ENCODE peak calls at places on chromosome X, in seven cellular contexts. O, E, S, G, T, Y and X are unnamed samples.

GRCh38 chrX:40573763-40574162 is 7.0 kb upstream of the ATP6AP2 start:
- DNase-seq in E (no peak), T (no peak), S (no peak), G (no peak), O (peak), Y (no peak), X (peak)

GRCh38 chrX:40006025-40007017 is 91.4 kb downstream of the BCOR start:
- DNase-seq in G (no peak), O (no peak), T (no peak), Y (peak), E (no peak), S (no peak), X (peak)

GRCh38 chrX:136251042-136251991 is at the start of gene MAP7D3:
- DNase-seq in G (peak), O (no peak), S (peak), E (peak), Y (peak), T (no peak), X (peak)

GRCh38 chrX:9821581-9821980 is 35.4 kb downstream of the SHROOM2 start:
- DNase-seq in T (no peak), O (no peak), E (no peak), Y (no peak), S (no peak), G (no peak), X (no peak)

GRCh38 chrX:9873952-9874351 is 87.7 kb downstream of the SHROOM2 start:
- DNase-seq in O (peak), Y (peak), S (no peak), E (peak), G (peak), T (no peak), X (no peak)

GRCh38 chrX:39199429-39199828 is 398.2 kb downstream of the MID1IP1 start:
- DNase-seq in E (no peak), Y (no peak), S (no peak), G (no peak), O (no peak), T (no peak), X (no peak)

GRCh38 chrX:18899796-18900380 is 84.0 kb downstream of the PHKA2 start:
- DNase-seq in G (no peak), O (no peak), E (no peak), Y (peak), S (no peak), T (no peak), X (no peak)

GRCh38 chrX:68163446-68163845 is 269.8 kb downstream of the OPHN1 start:
- DNase-seq in S (no peak), E (no peak), O (no peak), G (no peak), T (no peak), Y (no peak), X (no peak)

GRCh38 chrX:2767631-2768455 is 16.0 kb downstream of the XG start:
- DNase-seq in E (no peak), O (peak), T (no peak), G (no peak), S (no peak), Y (no peak), X (no peak)

GRCh38 chrX:100695991-100696390 is 35.9 kb downstream of the SYTL4 start:
- DNase-seq in S (no peak), Y (no peak), G (no peak), O (peak), T (no peak), E (no peak), X (no peak)

GRCh38 chrX:134148293-134148692 is 88.7 kb upstream of the CCDC160 start:
- DNase-seq in E (no peak), O (no peak), Y (no peak), S (no peak), T (no peak), G (no peak), X (no peak)

GRCh38 chrX:123740006-123740405 is 7.2 kb upstream of the THOC2 start:
- DNase-seq in G (no peak), S (no peak), T (no peak), E (no peak), Y (no peak), O (no peak), X (no peak)

GRCh38 chrX:87664381-87664780 is 146.8 kb downstream of the KLHL4 start:
- DNase-seq in T (no peak), S (no peak), O (no peak), E (peak), Y (peak), G (no peak), X (no peak)

GRCh38 chrX:30643313-30643821 is 9.9 kb upstream of the GK start:
- DNase-seq in G (no peak), E (no peak), Y (no peak), T (no peak), S (no peak), O (peak), X (no peak)

GRCh38 chrX:45889471-45889870 is 655.8 kb downstream of the ZNF674 start:
- DNase-seq in T (no peak), E (no peak), G (no peak), S (no peak), O (peak), Y (no peak), X (no peak)

GRCh38 chrX:118824173-118824782 is 654 bp downstream of the ZCCHC12 start:
- DNase-seq in Y (peak), T (no peak), G (no peak), E (peak), S (no peak), O (no peak), X (peak)

GRCh38 chrX:139751053-139751452 is 43.1 kb upstream of the MCF2 start:
- DNase-seq in G (no peak), Y (no peak), S (no peak), E (no peak), O (no peak), T (no peak), X (no peak)

GRCh38 chrX:6701085-6701484 is 166.2 kb upstream of the VCX3A start:
- DNase-seq in T (no peak), S (no peak), O (no peak), G (no peak), Y (peak), E (no peak), X (no peak)

GRCh38 chrX:53684415-53685192 is 1.9 kb downstream of the HUWE1 start:
- DNase-seq in E (no peak), T (no peak), S (no peak), O (no peak), Y (no peak), G (no peak), X (no peak)

GRCh38 chrX:70013483-70014222 is 36.1 kb downstream of the AWAT2 start:
- DNase-seq in G (no peak), O (no peak), T (no peak), S (no peak), Y (no peak), E (no peak), X (no peak)

GRCh38 chrX:97705936-97706335 is 822.2 kb downstream of the RPA4 start:
- DNase-seq in E (no peak), Y (no peak), G (no peak), O (no peak), S (no peak), T (no peak), X (no peak)

GRCh38 chrX:17812763-17813162 is 48.3 kb downstream of the RAI2 start:
- DNase-seq in S (no peak), G (no peak), E (peak), T (no peak), O (no peak), Y (peak), X (no peak)

GRCh38 chrX:52598886-52599285 is 55.8 kb downstream of the SSX7 start:
- DNase-seq in G (no peak), S (no peak), E (no peak), O (no peak), Y (no peak), T (no peak), X (no peak)

GRCh38 chrX:45714864-45715263 is 514.2 kb upstream of the DIPK2B start:
- DNase-seq in E (no peak), Y (no peak), S (no peak), G (no peak), T (peak), O (no peak), X (no peak)

GRCh38 chrX:25851141-25851540 is 287.0 kb upstream of the MAGEB18 start:
- DNase-seq in S (no peak), E (no peak), O (no peak), T (no peak), Y (no peak), G (no peak), X (no peak)

GRCh38 chrX:44705817-44706551 is 137.8 kb upstream of the DUSP21 start:
- DNase-seq in E (peak), S (no peak), G (no peak), Y (no peak), O (peak), T (no peak), X (no peak)

GRCh38 chrX:70196961-70197805 is 19.9 kb downstream of the DGAT2L6 start:
- DNase-seq in S (peak), T (no peak), Y (peak), O (peak), G (no peak), E (peak), X (peak)

GRCh38 chrX:51461053-51462050 is 35.0 kb downstream of the NUDT11 start:
- DNase-seq in Y (peak), T (no peak), G (no peak), E (peak), O (peak), S (no peak), X (no peak)

GRCh38 chrX:150372280-150372679 is 9.2 kb downstream of the MAMLD1 start:
- DNase-seq in Y (no peak), S (no peak), G (no peak), O (no peak), T (no peak), E (no peak), X (no peak)

GRCh38 chrX:97252111-97252510 is 368.4 kb downstream of the RPA4 start:
- DNase-seq in E (no peak), T (no peak), G (no peak), S (no peak), O (no peak), Y (no peak), X (no peak)

GRCh38 chrX:506341-506740 is 119.6 kb upstream of the PPP2R3B start:
- DNase-seq in O (no peak), G (no peak), T (no peak), S (no peak), E (peak), Y (no peak), X (no peak)

GRCh38 chrX:100363926-100364325 is 46.1 kb downstream of the PCDH19 start:
- DNase-seq in E (no peak), O (no peak), S (no peak), T (no peak), Y (no peak), G (no peak), X (no peak)

GRCh38 chrX:110408949-110409588 is 50.4 kb downstream of the RTL9 start:
- DNase-seq in G (no peak), Y (no peak), S (no peak), T (no peak), E (no peak), O (no peak), X (no peak)

GRCh38 chrX:102765794-102766193 is 45.3 kb downstream of the GPRASP3 start:
- DNase-seq in T (no peak), O (no peak), S (no peak), G (no peak), E (no peak), Y (no peak), X (no peak)

GRCh38 chrX:119410027-119410819 is 11.1 kb downstream of the SLC25A43 start:
- DNase-seq in S (no peak), G (no peak), E (no peak), O (peak), T (no peak), Y (no peak), X (no peak)

GRCh38 chrX:32448945-32449344 is 762.4 kb downstream of the DMD start:
- DNase-seq in E (no peak), Y (no peak), T (peak), O (no peak), S (no peak), G (no peak), X (no peak)

GRCh38 chrX:22395372-22395771 is 122.7 kb downstream of the CBLL2 start:
- DNase-seq in S (no peak), Y (no peak), T (no peak), O (no peak), G (no peak), E (no peak), X (no peak)

GRCh38 chrX:74578137-74578536 is 36.3 kb downstream of the RLIM start:
- DNase-seq in G (no peak), O (no peak), E (no peak), T (no peak), S (no peak), Y (no peak), X (no peak)

DNA sequence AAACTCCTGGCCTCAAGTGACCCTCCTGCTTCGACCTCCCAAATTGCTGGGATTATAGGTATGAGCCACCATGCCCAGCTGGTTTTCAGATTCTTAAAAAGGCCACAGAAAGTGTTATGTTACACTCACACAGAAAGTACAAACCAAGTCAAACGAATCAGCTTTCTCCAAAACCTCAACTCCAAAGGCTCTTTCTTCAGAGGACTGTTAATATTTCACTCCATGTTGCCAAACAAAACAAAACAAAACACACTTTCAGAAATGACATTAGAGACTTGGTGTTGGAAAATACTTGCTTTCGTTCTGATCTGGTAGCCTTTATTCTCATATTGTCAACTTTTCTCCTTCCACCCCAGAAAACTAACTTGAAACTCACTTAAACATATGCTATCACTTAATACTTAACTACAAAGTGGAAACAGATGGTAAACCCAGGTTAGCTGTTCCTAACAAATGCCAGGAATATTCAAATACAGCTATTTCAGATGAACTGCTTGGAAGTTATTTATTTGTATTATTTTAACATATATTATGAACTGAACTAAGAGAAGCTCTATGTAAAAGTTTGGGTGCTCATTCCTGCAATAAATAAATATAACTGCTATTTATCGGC is 34.7 kb downstream of the RLIM start:
- DNase-seq in T (no peak), O (no peak), G (no peak), E (no peak), Y (no peak), S (no peak), X (no peak)
- TF ChIP-seq TAF1 in T (no peak), O (no peak), G (no peak), E (no peak), Y (no peak), S (no peak), X (no peak)

GRCh38 chrX:77548751-77549150 is 101.6 kb downstream of the FGF16 start:
- DNase-seq in S (no peak), T (no peak), Y (no peak), E (no peak), O (no peak), G (no peak), X (no peak)
- TF ChIP-seq TAF1 in S (no peak), T (no peak), Y (no peak), E (no peak), O (no peak), G (no peak), X (no peak)

DNA sequence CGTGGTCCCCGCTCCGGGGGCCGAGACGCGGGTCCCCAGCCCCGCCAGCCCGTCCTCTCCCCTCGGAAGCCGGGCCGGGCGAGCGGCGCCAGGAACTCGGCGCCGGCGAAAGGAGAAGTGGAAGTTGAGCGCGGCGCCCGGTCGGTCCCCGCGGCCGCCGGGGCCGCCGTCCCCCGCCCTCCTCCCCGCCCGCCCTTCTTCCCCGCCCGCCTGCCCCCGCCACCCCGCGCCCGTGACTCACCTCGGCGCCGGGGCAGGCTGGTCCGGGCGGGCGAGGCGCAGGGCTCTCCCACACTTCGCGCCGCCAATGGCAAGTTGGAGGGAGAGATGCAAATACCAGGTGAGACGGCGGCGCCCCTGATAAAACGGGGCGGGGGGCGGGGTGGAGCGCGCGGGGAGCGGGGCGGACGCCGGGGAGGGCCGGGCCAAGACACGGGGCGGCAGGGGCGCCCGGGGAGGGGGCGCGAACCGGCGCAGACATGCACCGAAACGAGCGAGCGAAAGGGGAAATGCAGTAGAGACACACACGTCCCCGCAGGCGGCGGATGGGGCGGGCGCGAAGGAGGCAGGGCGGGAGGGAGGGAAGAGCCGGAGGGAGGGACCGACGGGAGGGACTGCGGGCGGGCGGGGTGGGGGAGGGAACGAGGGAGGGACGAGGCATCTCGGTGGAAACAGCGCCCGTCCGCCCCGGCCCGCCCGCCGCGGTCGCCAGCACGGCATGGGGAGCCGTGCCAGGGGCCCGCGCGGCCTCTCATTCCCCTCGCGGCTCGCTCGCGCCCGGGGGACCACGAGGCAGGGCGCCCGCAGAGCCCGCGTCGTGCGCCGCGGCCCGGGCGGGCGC is at the start of gene ELF4:
- DNase-seq in Y (peak), S (peak), T (no peak), E (peak), O (no peak), G (peak), X (no peak)
- TF ChIP-seq TAF1 in Y (peak), S (no peak), T (peak), E (peak), O (no peak), G (no peak), X (no peak)

GRCh38 chrX:105488731-105489130 is 268.2 kb upstream of the TEX13A start:
- DNase-seq in O (no peak), S (no peak), T (no peak), E (no peak), G (no peak), Y (no peak), X (no peak)
- TF ChIP-seq TAF1 in O (no peak), S (no peak), T (no peak), E (no peak), G (no peak), Y (no peak), X (no peak)

GRCh38 chrX:79167437-79167836 is 22.9 kb downstream of the GPR174 start:
- DNase-seq in O (no peak), E (no peak), S (no peak), G (no peak), T (no peak), Y (no peak), X (no peak)

GRCh38 chrX:79169484-79169883 is 25.0 kb downstream of the GPR174 start:
- DNase-seq in G (no peak), T (no peak), S (no peak), O (no peak), E (no peak), Y (no peak), X (no peak)

GRCh38 chrX:79174949-79175644 is 30.6 kb downstream of the GPR174 start:
- DNase-seq in S (no peak), G (no peak), T (no peak), E (no peak), O (no peak), Y (no peak), X (no peak)

GRCh38 chrX:79176028-79176427 is 31.5 kb downstream of the GPR174 start:
- DNase-seq in S (no peak), E (no peak), O (no peak), Y (no peak), G (no peak), T (no peak), X (no peak)

GRCh38 chrX:79170632-79171031 is 26.1 kb downstream of the GPR174 start:
- DNase-seq in E (no peak), G (no peak), O (no peak), S (no peak), Y (no peak), T (no peak), X (no peak)
- TF ChIP-seq TAF1 in E (no peak), G (no peak), O (no peak), S (no peak), Y (no peak), T (no peak), X (no peak)

DNA sequence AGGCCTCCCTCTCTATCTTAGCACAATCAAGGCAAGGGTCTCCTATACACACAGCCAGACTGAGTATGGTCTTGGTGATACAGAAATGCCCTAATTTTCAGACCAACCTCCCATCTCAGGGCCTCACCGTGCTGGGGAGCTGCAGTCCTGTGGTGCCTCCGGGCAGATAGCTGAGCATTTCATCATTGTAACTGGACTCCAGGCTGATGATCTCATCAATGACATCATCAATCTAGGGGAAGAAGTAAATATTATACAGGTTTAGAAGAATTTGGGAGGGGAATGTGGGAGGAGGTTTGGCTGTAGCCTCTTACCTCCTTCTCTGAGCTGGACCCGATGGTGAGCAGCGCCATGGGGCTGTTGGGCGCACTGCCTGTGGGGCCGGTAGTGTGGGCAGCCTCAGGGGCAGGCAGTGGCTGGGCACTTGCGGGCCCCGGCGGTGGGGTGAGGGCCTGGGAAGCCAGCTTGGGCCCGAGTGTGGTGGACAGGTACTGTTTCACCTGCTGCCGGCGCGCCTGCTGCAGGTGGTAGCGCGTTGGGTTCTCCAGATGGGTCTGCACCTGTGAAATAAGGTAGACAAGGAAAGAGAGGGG is 5.2 kb downstream of the TFE3 start:
- DNase-seq in G (no peak), E (no peak), T (no peak), S (no peak), O (no peak), Y (no peak), X (no peak)
- TF ChIP-seq TAF1 in G (no peak), E (no peak), T (no peak), S (no peak), O (no peak), Y (no peak), X (no peak)